ENCODE peak calls at places on chromosomes 3 and 15, in four cellular contexts. V is HEK293T, H is HepG2, J is GM12878. B is an unnamed sample.

GRCh38 chr15:79101866-79102581 is 11.4 kb upstream of the RASGRF1 start:
- DNase-seq in J (no peak), H (no peak), V (no peak), B (no peak)

GRCh38 chr3:160401301-160402095 is 2.0 kb downstream of the SMC4 start:
- DNase-seq in J (no peak), V (no peak), H (peak), B (no peak)

GRCh38 chr15:65067645-65068416 is at the start of gene RASL12:
- DNase-seq in V (no peak), H (no peak), J (no peak), B (peak)

GRCh38 chr3:196996454-196997265 is 28.0 kb upstream of the PIGZ start:
- DNase-seq in J (no peak), V (no peak), H (no peak), B (no peak)

GRCh38 chr15:33190539-33190938 is 4.0 kb downstream of the FMN1 start:
- DNase-seq in H (no peak), J (no peak), V (no peak), B (no peak)

GRCh38 chr3:5115506-5116162 is 6.5 kb upstream of the ARL8B start:
- DNase-seq in V (no peak), H (no peak), J (no peak), B (no peak)

GRCh38 chr3:116930786-116931185 is 221.2 kb downstream of the TUSC7 start:
- DNase-seq in H (no peak), V (no peak), J (no peak), B (no peak)

GRCh38 chr15:55683366-55683765 is 59.6 kb downstream of the PRTG start:
- DNase-seq in J (no peak), H (no peak), V (no peak), B (no peak)

GRCh38 chr3:103752986-103753385 is 1318.2 kb downstream of the ZPLD1 start:
- DNase-seq in V (no peak), H (no peak), J (no peak), B (no peak)

GRCh38 chr15:67085818-67086649 is 20.6 kb downstream of the SMAD3 start:
- DNase-seq in J (peak), V (no peak), H (no peak), B (no peak)

GRCh38 chr3:65864357-65864904 is 174.3 kb downstream of the MAGI1 start:
- DNase-seq in V (no peak), J (no peak), H (no peak), B (no peak)

GRCh38 chr3:38031022-38031994 is 1.9 kb upstream of the PLCD1 start:
- DNase-seq in J (no peak), H (no peak), V (no peak), B (no peak)

GRCh38 chr3:41418961-41419691 is 219.8 kb downstream of the CTNNB1 start:
- DNase-seq in V (peak), H (peak), J (no peak), B (peak)

GRCh38 chr3:168025076-168025475 is 70.6 kb downstream of the GOLIM4 start:
- DNase-seq in J (no peak), V (no peak), H (no peak), B (no peak)

GRCh38 chr3:50575372-50575771 is 6.0 kb downstream of the HEMK1 start:
- DNase-seq in V (no peak), H (no peak), J (no peak), B (no peak)

GRCh38 chr3:39013289-39013688 is 38.5 kb downstream of the SCN11A start:
- DNase-seq in H (no peak), J (no peak), V (no peak), B (no peak)

GRCh38 chr3:6147883-6148282 is 713.0 kb upstream of the GRM7 start:
- DNase-seq in J (no peak), H (no peak), V (no peak), B (no peak)

GRCh38 chr3:6142707-6143106 is 718.2 kb upstream of the GRM7 start:
- DNase-seq in H (no peak), J (no peak), V (no peak), B (no peak)
- TF ChIP-seq FOXK2 in H (no peak), J (no peak), V (no peak), B (no peak)

DNA sequence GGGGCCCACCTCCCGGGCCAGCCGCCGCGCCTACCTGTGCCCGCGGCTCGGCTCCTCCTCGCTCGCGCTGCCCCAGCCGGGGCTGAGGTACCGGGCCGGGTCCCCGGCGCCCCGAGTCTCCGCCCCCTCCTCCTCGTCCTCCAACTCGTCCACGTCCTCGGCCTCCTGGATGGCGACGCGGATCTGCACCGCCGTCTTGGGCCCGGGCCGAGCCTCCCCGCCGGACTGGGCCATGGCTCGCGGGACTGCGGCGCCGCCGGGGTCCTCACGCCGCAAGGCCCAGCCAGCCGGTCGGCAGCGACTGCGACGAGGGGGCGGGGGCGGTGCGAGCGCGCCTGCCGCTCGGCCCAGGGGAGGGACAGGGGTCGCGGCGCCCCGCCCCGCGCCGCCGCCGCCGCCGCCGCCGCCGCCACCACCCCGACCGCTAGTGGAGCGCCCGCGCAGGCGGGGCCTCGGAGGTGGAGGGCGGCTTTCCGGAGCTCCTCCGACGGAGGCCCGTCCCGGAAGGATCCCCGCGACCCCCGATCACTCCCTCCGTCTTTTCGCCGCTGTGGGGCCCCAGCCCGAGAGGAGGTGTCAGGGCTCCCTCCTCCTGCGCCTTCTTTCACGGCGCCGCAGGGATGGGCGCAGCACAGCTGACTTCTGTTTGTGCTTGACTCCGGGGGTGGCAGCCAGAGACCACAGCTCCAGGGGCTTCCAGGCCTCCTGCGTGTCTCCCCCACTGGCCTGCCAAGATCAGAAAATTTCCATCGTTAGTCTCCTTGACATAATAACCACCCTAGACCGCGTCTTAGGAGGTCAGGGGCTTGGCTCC is at the start of gene LARP6:
- DNase-seq in V (peak), H (no peak), J (no peak), B (no peak)
- TF ChIP-seq FOXK2 in V (no peak), H (no peak), J (no peak), B (no peak)

DNA sequence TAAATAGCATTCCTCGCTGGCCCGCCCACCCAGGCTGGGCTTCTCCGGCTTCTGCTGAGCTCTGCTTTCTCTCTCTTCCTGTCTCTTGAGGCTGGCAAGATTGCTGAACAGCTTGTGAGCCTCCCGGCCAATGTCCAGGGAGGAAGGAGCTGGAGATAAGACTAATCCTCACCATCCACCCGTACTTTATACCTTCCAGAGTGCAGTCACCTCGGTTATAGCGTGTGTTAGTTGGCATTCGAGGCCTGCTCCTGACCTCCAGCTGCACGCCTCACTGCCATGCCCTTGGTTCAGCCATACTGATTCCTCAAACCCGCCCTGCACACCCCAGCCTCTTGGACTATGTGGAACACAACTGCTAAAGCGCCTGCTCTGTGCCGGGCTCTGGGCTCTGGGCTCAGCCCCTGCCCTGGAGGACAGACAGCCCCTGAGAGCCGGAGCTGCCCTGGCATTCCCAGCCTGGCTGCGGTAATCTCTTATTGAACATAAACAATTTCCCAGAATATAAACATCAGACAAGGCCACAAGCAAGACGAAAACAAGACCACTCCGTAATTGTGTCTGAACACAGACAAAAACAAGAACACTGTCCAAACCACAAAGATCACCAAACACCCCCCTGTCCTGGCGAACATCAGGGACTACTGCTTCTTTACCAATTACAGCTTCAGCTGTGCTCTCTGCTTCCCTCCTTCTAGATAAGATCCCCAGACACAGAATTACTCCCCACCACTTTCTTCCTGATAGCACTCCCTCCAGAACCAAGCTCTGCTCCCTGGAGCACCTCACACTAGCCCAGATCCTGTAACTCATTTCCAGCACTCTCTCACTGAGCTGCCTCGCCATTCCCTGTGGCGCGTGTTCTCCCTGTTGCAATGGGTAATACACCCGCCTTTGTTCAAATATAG is 57.0 kb upstream of the TLE3 start:
- DNase-seq in V (no peak), J (no peak), H (no peak), B (no peak)
- TF ChIP-seq FOXK2 in V (no peak), J (no peak), H (no peak), B (no peak)

GRCh38 chr3:94529821-94530220 is 467.0 kb downstream of the NSUN3 start:
- DNase-seq in J (no peak), H (no peak), V (no peak), B (no peak)

GRCh38 chr3:94520364-94520763 is 457.5 kb downstream of the NSUN3 start:
- DNase-seq in H (no peak), J (no peak), V (no peak), B (no peak)

GRCh38 chr3:94522488-94522887 is 459.6 kb downstream of the NSUN3 start:
- DNase-seq in V (peak), H (peak), J (no peak), B (no peak)

GRCh38 chr3:94524102-94524922 is 461.5 kb downstream of the NSUN3 start:
- DNase-seq in V (no peak), H (peak), J (no peak), B (no peak)

GRCh38 chr3:94525039-94525438 is 462.2 kb downstream of the NSUN3 start:
- DNase-seq in J (no peak), V (peak), H (peak), B (no peak)
- TF ChIP-seq FOXK2 in J (no peak), V (no peak), H (no peak), B (no peak)

DNA sequence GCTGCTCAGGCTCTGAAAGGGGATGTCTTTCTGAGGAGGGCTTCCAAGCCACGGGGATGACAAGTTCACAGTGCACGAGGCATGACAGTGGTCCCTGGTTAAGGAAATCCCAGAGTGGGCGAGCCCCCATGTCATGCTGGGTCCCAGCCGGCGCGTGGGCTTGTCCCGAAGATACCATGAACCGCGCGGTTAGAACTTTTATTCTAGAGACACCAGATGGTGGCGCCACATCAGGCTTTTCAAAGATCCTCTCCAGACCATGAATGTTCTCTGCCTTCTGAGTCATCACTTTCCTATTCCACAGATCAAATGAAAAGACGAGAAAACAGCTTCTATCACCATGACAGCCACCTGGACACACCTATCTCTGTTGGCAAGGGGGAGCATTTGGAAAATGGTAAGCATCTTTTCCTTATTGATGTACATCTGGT is 227.8 kb upstream of the LYSMD4 start:
- DNase-seq in H (no peak), V (peak), J (no peak), B (peak)
- TF ChIP-seq FOXK2 in H (no peak), V (no peak), J (no peak), B (no peak)

GRCh38 chr15:27480642-27481041 is 509.7 kb downstream of the GABRG3 start:
- DNase-seq in V (no peak), H (no peak), J (no peak), B (no peak)
- TF ChIP-seq FOXK2 in V (no peak), H (no peak), J (no peak), B (no peak)

GRCh38 chr3:44962606-44963393 is 13.2 kb downstream of the ZDHHC3 start:
- DNase-seq in H (no peak), J (no peak), V (no peak), B (no peak)
- TF ChIP-seq FOXK2 in H (no peak), J (no peak), V (no peak), B (no peak)

GRCh38 chr15:70857547-70858265 is 3.7 kb upstream of the LARP6 start:
- DNase-seq in V (no peak), H (no peak), J (no peak), B (no peak)

GRCh38 chr15:70856884-70857546 is 3.1 kb upstream of the LARP6 start:
- DNase-seq in J (no peak), H (no peak), V (no peak), B (no peak)

GRCh38 chr15:70855764-70856163 is 1.8 kb upstream of the LARP6 start:
- DNase-seq in H (no peak), V (no peak), J (peak), B (no peak)

GRCh38 chr15:70854669-70854976 is 666 bp upstream of the LARP6 start:
- DNase-seq in V (no peak), J (no peak), H (no peak), B (no peak)

DNA sequence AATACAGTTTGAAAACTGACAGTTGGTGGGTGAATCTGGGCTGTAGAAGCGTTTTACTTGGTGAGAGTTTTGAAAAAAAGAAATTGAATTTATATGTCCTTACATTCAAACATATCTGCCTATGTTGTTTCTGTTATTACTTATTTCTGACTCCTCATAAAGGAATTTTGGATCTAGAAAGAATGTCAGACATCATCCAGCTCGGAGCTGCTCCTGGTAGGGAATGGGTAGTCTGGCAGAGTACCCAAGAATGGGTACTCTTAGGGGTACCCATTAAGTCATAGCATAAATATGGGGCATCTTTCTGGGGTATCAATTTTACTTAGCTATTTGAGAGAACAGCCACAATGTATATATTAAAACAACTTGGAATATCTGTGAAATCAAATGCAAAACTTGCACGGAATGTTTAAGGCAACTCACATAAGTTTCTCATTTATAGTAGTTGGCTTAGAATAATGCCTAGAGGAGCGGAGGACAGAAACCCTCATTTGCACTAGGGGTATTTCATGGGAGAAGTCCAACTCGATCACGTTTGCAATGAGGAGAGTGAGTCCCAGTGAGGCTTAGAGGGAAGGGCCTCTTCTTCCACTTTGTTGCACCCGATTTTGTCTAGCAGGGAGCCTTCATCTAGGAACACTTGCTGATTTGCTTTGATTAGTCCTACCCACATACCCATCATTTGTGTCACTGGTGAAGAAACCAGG is 2.4 kb upstream of the LARP6 start:
- DNase-seq in V (no peak), J (no peak), H (no peak), B (no peak)
- TF ChIP-seq FOXK2 in V (no peak), J (no peak), H (no peak), B (no peak)